ENCODE peak calls at places on chromosomes 6 and 20, in four cellular contexts. P is IMR-90, U is endothelial cell of umbilical vein, F is K562. G is an unnamed sample. For H3K9me1, the result is how much of the 10 kb centered on the place peaks cover.

GRCh38 chr6:101070044-101070608 is 189.0 kb upstream of the ASCC3 start:
- DNase-seq in P (no peak), F (no peak), U (no peak), G (no peak)

GRCh38 chr20:59042796-59043621 is 423 bp upstream of the PRELID3B start:
- DNase-seq in U (peak), F (peak), P (peak), G (peak)

GRCh38 chr6:141463237-141463977 is 669.3 kb upstream of the GJE1 start:
- DNase-seq in U (no peak), F (no peak), P (peak), G (no peak)

GRCh38 chr6:26053929-26054658 is 33.1 kb upstream of the HFE start:
- DNase-seq in F (no peak), P (peak), U (no peak), G (no peak)

GRCh38 chr20:62344782-62345181 is 22.3 kb downstream of the LAMA5 start:
- DNase-seq in P (peak), F (no peak), U (no peak), G (no peak)

GRCh38 chr6:107489636-107490567 is at the start of gene SOBP:
- DNase-seq in F (peak), U (peak), P (peak), G (no peak)

GRCh38 chr20:42530855-42531674 is 658.6 kb downstream of the PTPRT start:
- DNase-seq in P (no peak), F (peak), U (no peak), G (no peak)

GRCh38 chr6:136178749-136179148 is 71.4 kb downstream of the MTFR2 start:
- DNase-seq in F (no peak), P (no peak), U (no peak), G (no peak)

GRCh38 chr6:142355481-142356174 is 53.8 kb downstream of the ADGRG6 start:
- DNase-seq in F (no peak), U (no peak), P (no peak), G (no peak)

GRCh38 chr6:31659649-31660223 is 842 bp downstream of the C6orf47 start:
- DNase-seq in U (peak), F (no peak), P (peak), G (no peak)

GRCh38 chr20:3927486-3928291 is 38.5 kb downstream of the PANK2 start:
- DNase-seq in U (no peak), P (peak), F (peak), G (no peak)

DNA sequence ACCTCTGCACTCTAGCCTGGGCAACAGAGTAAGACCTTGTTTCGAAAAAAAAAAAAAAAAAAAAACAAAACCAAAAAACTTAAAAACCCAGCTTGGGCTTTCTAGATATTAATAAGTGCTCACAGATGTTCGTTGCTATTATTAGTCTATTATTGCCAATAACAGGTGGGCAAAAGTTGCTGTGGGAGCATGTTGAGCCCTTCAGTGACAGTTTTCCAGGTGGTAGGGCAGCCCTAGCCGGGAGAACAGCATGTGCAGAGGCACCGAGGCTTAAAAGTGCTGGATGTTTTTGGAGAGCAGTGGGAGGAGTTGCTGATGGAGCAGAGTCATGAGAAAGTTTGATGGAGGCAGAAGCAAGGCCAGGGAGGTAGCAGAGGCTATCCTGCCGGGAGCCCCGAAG is 4.4 kb downstream of the PPP1R16B start:
- DNase-seq in P (no peak), U (no peak), F (no peak), G (no peak)
- H3K9me1 ChIP-seq in P (under half), U (under half), F (under half), G (under half)

GRCh38 chr6:105545947-105546710 is 143.2 kb upstream of the PREP start:
- DNase-seq in P (peak), U (no peak), F (no peak), G (no peak)
- H2AFZ ChIP-seq in P (no peak), U (no peak), F (no peak), G (no peak)

GRCh38 chr6:80489911-80490635 is 383.6 kb downstream of the BCKDHB start:
- DNase-seq in F (no peak), P (no peak), U (no peak), G (no peak)
- H3K9me1 ChIP-seq in F (under half), P (under half), U (under half), G (under half)

GRCh38 chr6:134454794-134455193 is 136.9 kb upstream of the SGK1 start:
- DNase-seq in U (no peak), P (peak), F (no peak), G (no peak)

GRCh38 chr6:134455319-134455718 is 137.4 kb upstream of the SGK1 start:
- DNase-seq in P (no peak), F (no peak), U (no peak), G (no peak)

GRCh38 chr6:134456284-134456683 is 138.4 kb upstream of the SGK1 start:
- DNase-seq in P (no peak), U (no peak), F (no peak), G (no peak)

GRCh38 chr6:134457941-134458340 is 140.0 kb upstream of the SGK1 start:
- DNase-seq in P (no peak), U (no peak), F (no peak), G (no peak)

GRCh38 chr6:134458857-134459657 is 141.1 kb upstream of the SGK1 start:
- DNase-seq in P (no peak), U (no peak), F (no peak), G (no peak)
- H2AFZ ChIP-seq in P (no peak), U (no peak), F (peak), G (no peak)

DNA sequence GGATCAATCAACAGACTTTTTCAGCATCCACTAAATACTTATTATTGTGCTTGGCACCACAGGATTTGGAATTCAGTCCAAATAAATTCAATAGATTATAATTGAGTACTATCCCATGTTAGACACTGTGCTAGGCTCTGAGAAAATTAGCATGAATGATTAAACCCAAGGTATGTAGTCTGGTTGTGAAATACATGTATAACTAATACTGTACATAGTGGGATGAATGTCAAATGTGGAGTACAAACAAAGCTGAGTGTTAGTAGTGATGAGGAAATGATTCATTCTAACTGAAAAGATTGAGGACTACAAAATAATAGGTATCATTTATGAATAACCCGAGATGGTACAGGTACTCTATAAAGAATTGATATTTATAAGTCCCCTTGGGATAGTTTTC is 111.9 kb upstream of the FLRT3 start:
- DNase-seq in P (peak), F (no peak), U (peak), G (peak)
- H3K9me1 ChIP-seq in P (under half), F (under half), U (under half), G (under half)

GRCh38 chr20:23178806-23179205 is 92.7 kb upstream of the CD93 start:
- DNase-seq in U (peak), F (peak), P (no peak), G (no peak)

GRCh38 chr20:23174821-23175220 is 88.7 kb upstream of the CD93 start:
- DNase-seq in P (no peak), F (no peak), U (no peak), G (no peak)

GRCh38 chr20:23179766-23180403 is 93.8 kb upstream of the CD93 start:
- DNase-seq in U (peak), P (no peak), F (no peak), G (no peak)

GRCh38 chr20:23180451-23180921 is 94.4 kb upstream of the CD93 start:
- DNase-seq in U (no peak), F (no peak), P (no peak), G (no peak)
- H2AFZ ChIP-seq in U (peak), F (peak), P (peak), G (no peak)

GRCh38 chr6:65728879-65729479 is 22.0 kb upstream of the EYS start:
- DNase-seq in U (no peak), F (no peak), P (no peak), G (no peak)
- H3K9me1 ChIP-seq in U (under half), F (under half), P (under half), G (under half)

DNA sequence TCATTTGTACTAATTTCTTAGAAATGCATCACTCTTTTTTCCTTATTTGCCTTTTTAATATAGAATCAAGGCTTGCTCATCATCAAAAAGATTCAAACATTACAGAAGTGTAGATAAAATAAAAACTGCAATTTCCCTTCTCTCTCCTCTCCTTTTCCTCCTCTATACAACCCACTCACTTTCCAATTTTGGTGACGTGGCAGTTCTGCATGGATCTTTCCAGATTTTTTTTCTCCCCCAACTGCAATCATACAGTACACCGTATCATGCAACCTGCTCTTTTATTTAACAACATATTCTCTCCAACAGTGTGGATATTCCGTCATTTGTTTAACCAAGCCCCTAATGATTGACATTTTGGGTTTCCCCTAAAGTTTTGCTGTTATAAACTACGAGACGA is 140.5 kb downstream of the BFSP1 start:
- DNase-seq in U (no peak), P (no peak), F (no peak), G (no peak)
- H2AFZ ChIP-seq in U (no peak), P (no peak), F (no peak), G (no peak)

G was measured in keratinocyte.